ENCODE peak calls at places on chromosome 11, in nine cellular contexts. One of them, this sample, is unnamed.

GRCh38 chr11:12028303-12028702 is 19.9 kb upstream of the DKK3 start:
- DNase-seq in activated T-cell treated with anti-CD3 and anti-CD28 coated beads for 1 hour: no peak
- DNase-seq in AG20443: no peak
- DNase-seq in GM20000: no peak
- DNase-seq in endothelial cell: no peak
- DNase-seq in neural crest cell: no peak
- DNase-seq in ELR: no peak
- DNase-seq in astrocyte of the spinal cord: no peak
- DNase-seq in HCEC 1CT: no peak
- DNase-seq in this sample: no peak

GRCh38 chr11:77322506-77322905 is 21.0 kb upstream of the GDPD4 start:
- DNase-seq in activated T-cell treated with anti-CD3 and anti-CD28 coated beads for 1 hour: no peak
- DNase-seq in AG20443: peak
- DNase-seq in GM20000: no peak
- DNase-seq in endothelial cell: no peak
- DNase-seq in neural crest cell: no peak
- DNase-seq in ELR: peak
- DNase-seq in astrocyte of the spinal cord: peak
- DNase-seq in HCEC 1CT: peak
- DNase-seq in this sample: peak

GRCh38 chr11:8839957-8840945 is 70.7 kb upstream of the AKIP1 start:
- DNase-seq in activated T-cell treated with anti-CD3 and anti-CD28 coated beads for 1 hour: no peak
- DNase-seq in AG20443: no peak
- DNase-seq in GM20000: no peak
- DNase-seq in endothelial cell: peak
- DNase-seq in neural crest cell: peak
- DNase-seq in ELR: peak
- DNase-seq in astrocyte of the spinal cord: peak
- DNase-seq in HCEC 1CT: peak
- DNase-seq in this sample: no peak

GRCh38 chr11:120432056-120433018 is 79.2 kb upstream of the GRIK4 start:
- DNase-seq in activated T-cell treated with anti-CD3 and anti-CD28 coated beads for 1 hour: no peak
- DNase-seq in AG20443: peak
- DNase-seq in GM20000: no peak
- DNase-seq in endothelial cell: no peak
- DNase-seq in neural crest cell: no peak
- DNase-seq in ELR: peak
- DNase-seq in astrocyte of the spinal cord: peak
- DNase-seq in HCEC 1CT: peak
- DNase-seq in this sample: no peak

GRCh38 chr11:76667271-76667818 is 3.2 kb downstream of the LRRC32 start:
- DNase-seq in activated T-cell treated with anti-CD3 and anti-CD28 coated beads for 1 hour: no peak
- DNase-seq in AG20443: no peak
- DNase-seq in GM20000: no peak
- DNase-seq in endothelial cell: no peak
- DNase-seq in neural crest cell: no peak
- DNase-seq in ELR: no peak
- DNase-seq in astrocyte of the spinal cord: no peak
- DNase-seq in HCEC 1CT: no peak
- DNase-seq in this sample: no peak

GRCh38 chr11:33701302-33701701 is 676 bp upstream of the C11orf91 start:
- DNase-seq in activated T-cell treated with anti-CD3 and anti-CD28 coated beads for 1 hour: no peak
- DNase-seq in AG20443: no peak
- DNase-seq in GM20000: no peak
- DNase-seq in endothelial cell: no peak
- DNase-seq in neural crest cell: no peak
- DNase-seq in ELR: peak
- DNase-seq in astrocyte of the spinal cord: no peak
- DNase-seq in HCEC 1CT: peak
- DNase-seq in this sample: no peak

GRCh38 chr11:106503901-106504300 is 426.4 kb downstream of the AASDHPPT start:
- DNase-seq in activated T-cell treated with anti-CD3 and anti-CD28 coated beads for 1 hour: no peak
- DNase-seq in AG20443: no peak
- DNase-seq in GM20000: no peak
- DNase-seq in endothelial cell: no peak
- DNase-seq in neural crest cell: no peak
- DNase-seq in ELR: no peak
- DNase-seq in astrocyte of the spinal cord: peak
- DNase-seq in HCEC 1CT: no peak
- DNase-seq in this sample: peak

GRCh38 chr11:122186439-122187080 is 70.5 kb upstream of the BLID start:
- DNase-seq in activated T-cell treated with anti-CD3 and anti-CD28 coated beads for 1 hour: no peak
- DNase-seq in AG20443: peak
- DNase-seq in GM20000: no peak
- DNase-seq in endothelial cell: no peak
- DNase-seq in neural crest cell: no peak
- DNase-seq in ELR: peak
- DNase-seq in astrocyte of the spinal cord: peak
- DNase-seq in HCEC 1CT: peak
- DNase-seq in this sample: no peak

GRCh38 chr11:86978756-86979608 is 23.8 kb upstream of the FZD4 start:
- DNase-seq in activated T-cell treated with anti-CD3 and anti-CD28 coated beads for 1 hour: no peak
- DNase-seq in AG20443: no peak
- DNase-seq in GM20000: peak
- DNase-seq in endothelial cell: no peak
- DNase-seq in neural crest cell: no peak
- DNase-seq in ELR: peak
- DNase-seq in astrocyte of the spinal cord: peak
- DNase-seq in HCEC 1CT: peak
- DNase-seq in this sample: no peak

GRCh38 chr11:86632499-86633269 is 39.7 kb downstream of the ME3 start:
- DNase-seq in activated T-cell treated with anti-CD3 and anti-CD28 coated beads for 1 hour: no peak
- DNase-seq in AG20443: peak
- DNase-seq in GM20000: no peak
- DNase-seq in endothelial cell: peak
- DNase-seq in neural crest cell: no peak
- DNase-seq in ELR: peak
- DNase-seq in astrocyte of the spinal cord: peak
- DNase-seq in HCEC 1CT: peak
- DNase-seq in this sample: no peak

GRCh38 chr11:33997473-33998347 is 53.8 kb upstream of the CAPRIN1 start:
- DNase-seq in activated T-cell treated with anti-CD3 and anti-CD28 coated beads for 1 hour: no peak
- DNase-seq in AG20443: no peak
- DNase-seq in GM20000: no peak
- DNase-seq in endothelial cell: no peak
- DNase-seq in neural crest cell: no peak
- DNase-seq in ELR: peak
- DNase-seq in astrocyte of the spinal cord: no peak
- DNase-seq in HCEC 1CT: no peak
- DNase-seq in this sample: no peak

GRCh38 chr11:75924966-75925784 is 110.2 kb downstream of the UVRAG start:
- DNase-seq in activated T-cell treated with anti-CD3 and anti-CD28 coated beads for 1 hour: no peak
- DNase-seq in AG20443: peak
- DNase-seq in GM20000: no peak
- DNase-seq in endothelial cell: no peak
- DNase-seq in neural crest cell: no peak
- DNase-seq in ELR: no peak
- DNase-seq in astrocyte of the spinal cord: peak
- DNase-seq in HCEC 1CT: no peak
- DNase-seq in this sample: peak

GRCh38 chr11:75858613-75859012 is 43.6 kb downstream of the UVRAG start:
- DNase-seq in activated T-cell treated with anti-CD3 and anti-CD28 coated beads for 1 hour: no peak
- DNase-seq in AG20443: peak
- DNase-seq in GM20000: no peak
- DNase-seq in endothelial cell: no peak
- DNase-seq in neural crest cell: no peak
- DNase-seq in ELR: no peak
- DNase-seq in astrocyte of the spinal cord: peak
- DNase-seq in HCEC 1CT: peak
- DNase-seq in this sample: no peak

GRCh38 chr11:109695696-109696095 is 273.7 kb downstream of the C11orf87 start:
- DNase-seq in activated T-cell treated with anti-CD3 and anti-CD28 coated beads for 1 hour: no peak
- DNase-seq in AG20443: no peak
- DNase-seq in GM20000: no peak
- DNase-seq in endothelial cell: no peak
- DNase-seq in neural crest cell: no peak
- DNase-seq in ELR: peak
- DNase-seq in astrocyte of the spinal cord: peak
- DNase-seq in HCEC 1CT: peak
- DNase-seq in this sample: no peak

GRCh38 chr11:2578934-2579280 is 120.9 kb downstream of the KCNQ1OT1 start:
- DNase-seq in activated T-cell treated with anti-CD3 and anti-CD28 coated beads for 1 hour: no peak
- DNase-seq in AG20443: no peak
- DNase-seq in GM20000: no peak
- DNase-seq in endothelial cell: no peak
- DNase-seq in neural crest cell: no peak
- DNase-seq in ELR: no peak
- DNase-seq in astrocyte of the spinal cord: no peak
- DNase-seq in HCEC 1CT: no peak
- DNase-seq in this sample: no peak

GRCh38 chr11:62104816-62105610 is 18.8 kb upstream of the INCENP start:
- DNase-seq in activated T-cell treated with anti-CD3 and anti-CD28 coated beads for 1 hour: no peak
- DNase-seq in AG20443: peak
- DNase-seq in GM20000: no peak
- DNase-seq in endothelial cell: no peak
- DNase-seq in neural crest cell: no peak
- DNase-seq in ELR: peak
- DNase-seq in astrocyte of the spinal cord: peak
- DNase-seq in HCEC 1CT: peak
- DNase-seq in this sample: no peak

GRCh38 chr11:112797653-112798293 is 163.4 kb upstream of the NCAM1 start:
- DNase-seq in activated T-cell treated with anti-CD3 and anti-CD28 coated beads for 1 hour: no peak
- DNase-seq in AG20443: peak
- DNase-seq in GM20000: peak
- DNase-seq in endothelial cell: peak
- DNase-seq in neural crest cell: peak
- DNase-seq in ELR: peak
- DNase-seq in astrocyte of the spinal cord: peak
- DNase-seq in HCEC 1CT: peak
- DNase-seq in this sample: no peak

GRCh38 chr11:64571410-64572091 is 19.5 kb upstream of the SLC22A12 start:
- DNase-seq in activated T-cell treated with anti-CD3 and anti-CD28 coated beads for 1 hour: no peak
- DNase-seq in AG20443: peak
- DNase-seq in GM20000: no peak
- DNase-seq in endothelial cell: no peak
- DNase-seq in neural crest cell: no peak
- DNase-seq in ELR: no peak
- DNase-seq in astrocyte of the spinal cord: no peak
- DNase-seq in HCEC 1CT: no peak
- DNase-seq in this sample: peak

GRCh38 chr11:75264356-75264755 is 23.8 kb downstream of the TPBGL start:
- DNase-seq in activated T-cell treated with anti-CD3 and anti-CD28 coated beads for 1 hour: no peak
- DNase-seq in AG20443: no peak
- DNase-seq in GM20000: no peak
- DNase-seq in endothelial cell: no peak
- DNase-seq in neural crest cell: no peak
- DNase-seq in ELR: no peak
- DNase-seq in astrocyte of the spinal cord: no peak
- DNase-seq in HCEC 1CT: no peak
- DNase-seq in this sample: no peak

GRCh38 chr11:14789879-14790484 is 102.0 kb downstream of the CYP2R1 start:
- DNase-seq in activated T-cell treated with anti-CD3 and anti-CD28 coated beads for 1 hour: no peak
- DNase-seq in AG20443: no peak
- DNase-seq in GM20000: no peak
- DNase-seq in endothelial cell: no peak
- DNase-seq in neural crest cell: no peak
- DNase-seq in ELR: peak
- DNase-seq in astrocyte of the spinal cord: peak
- DNase-seq in HCEC 1CT: no peak
- DNase-seq in this sample: no peak

GRCh38 chr11:114010931-114011330 is 36.0 kb downstream of the HTR3A start:
- DNase-seq in activated T-cell treated with anti-CD3 and anti-CD28 coated beads for 1 hour: no peak
- DNase-seq in AG20443: no peak
- DNase-seq in GM20000: no peak
- DNase-seq in endothelial cell: no peak
- DNase-seq in neural crest cell: no peak
- DNase-seq in ELR: no peak
- DNase-seq in astrocyte of the spinal cord: no peak
- DNase-seq in HCEC 1CT: no peak
- DNase-seq in this sample: no peak

GRCh38 chr11:124829986-124830385 is 29.8 kb upstream of the MSANTD2 start:
- DNase-seq in activated T-cell treated with anti-CD3 and anti-CD28 coated beads for 1 hour: no peak
- DNase-seq in AG20443: peak
- DNase-seq in GM20000: no peak
- DNase-seq in endothelial cell: no peak
- DNase-seq in neural crest cell: no peak
- DNase-seq in ELR: no peak
- DNase-seq in astrocyte of the spinal cord: peak
- DNase-seq in HCEC 1CT: no peak
- DNase-seq in this sample: no peak

GRCh38 chr11:87007938-87008337 is 29.8 kb upstream of the TMEM135 start:
- DNase-seq in activated T-cell treated with anti-CD3 and anti-CD28 coated beads for 1 hour: no peak
- DNase-seq in AG20443: peak
- DNase-seq in GM20000: no peak
- DNase-seq in endothelial cell: no peak
- DNase-seq in neural crest cell: no peak
- DNase-seq in ELR: no peak
- DNase-seq in astrocyte of the spinal cord: peak
- DNase-seq in HCEC 1CT: no peak
- DNase-seq in this sample: no peak

GRCh38 chr11:118935381-118935780 is 9.7 kb upstream of the BCL9L start:
- DNase-seq in activated T-cell treated with anti-CD3 and anti-CD28 coated beads for 1 hour: no peak
- DNase-seq in AG20443: no peak
- DNase-seq in GM20000: no peak
- DNase-seq in endothelial cell: no peak
- DNase-seq in neural crest cell: no peak
- DNase-seq in ELR: no peak
- DNase-seq in astrocyte of the spinal cord: no peak
- DNase-seq in HCEC 1CT: no peak
- DNase-seq in this sample: no peak

GRCh38 chr11:12552677-12553076 is 121.5 kb upstream of the TEAD1 start:
- DNase-seq in activated T-cell treated with anti-CD3 and anti-CD28 coated beads for 1 hour: no peak
- DNase-seq in AG20443: peak
- DNase-seq in GM20000: no peak
- DNase-seq in endothelial cell: no peak
- DNase-seq in neural crest cell: no peak
- DNase-seq in ELR: no peak
- DNase-seq in astrocyte of the spinal cord: peak
- DNase-seq in HCEC 1CT: no peak
- DNase-seq in this sample: no peak